ENCODE peak calls at places on chromosomes 11 and 22, in eight cellular contexts. B, I, S, O, C, Y, P and T are unnamed samples.

GRCh38 chr11:102117472-102118113 is 7.3 kb downstream of the YAP1 start:
- DNase-seq in C (no peak), O (peak), B (no peak), I (no peak), P (no peak), Y (no peak), S (no peak), T (no peak)

GRCh38 chr11:10634407-10634806 is 59.1 kb downstream of the IRAG1 start:
- DNase-seq in C (no peak), Y (no peak), P (no peak), I (no peak), O (no peak), B (no peak), S (no peak), T (no peak)

GRCh38 chr11:57324154-57324885 is 432 bp downstream of the TNKS1BP1 start:
- DNase-seq in Y (no peak), P (peak), O (peak), S (peak), C (peak), B (peak), I (peak), T (no peak)

GRCh38 chr11:63858628-63859550 is 20.0 kb downstream of the MARK2 start:
- DNase-seq in B (no peak), P (peak), I (no peak), S (no peak), C (peak), Y (peak), O (peak), T (no peak)

GRCh38 chr11:68106165-68106940 is 14.8 kb downstream of the CHKA start:
- DNase-seq in B (no peak), O (peak), I (no peak), C (no peak), Y (no peak), P (peak), S (no peak), T (no peak)

GRCh38 chr11:94185387-94186084 is 56.9 kb downstream of the PANX1 start:
- DNase-seq in Y (no peak), P (no peak), I (no peak), C (no peak), B (no peak), S (no peak), O (peak), T (peak)

GRCh38 chr11:122406466-122406865 is 249.1 kb upstream of the UBASH3B start:
- DNase-seq in Y (no peak), I (no peak), S (no peak), O (no peak), C (no peak), B (no peak), P (no peak), T (no peak)

GRCh38 chr11:21810650-21811049 is 382.2 kb upstream of the ANO5 start:
- DNase-seq in O (no peak), I (no peak), P (no peak), S (no peak), B (no peak), C (no peak), Y (no peak), T (no peak)

GRCh38 chr11:125170406-125171031 is 6.0 kb downstream of the PKNOX2 start:
- DNase-seq in P (peak), B (no peak), C (peak), S (no peak), I (peak), O (peak), Y (peak), T (peak)

GRCh38 chr22:45884201-45885067 is 92.5 kb downstream of the WNT7B start:
- DNase-seq in O (peak), Y (no peak), I (peak), P (peak), C (peak), S (no peak), B (peak), T (no peak)

GRCh38 chr22:43825651-43826050 is 13.5 kb upstream of the EFCAB6 start:
- DNase-seq in S (no peak), B (no peak), I (no peak), C (no peak), P (no peak), Y (no peak), O (no peak), T (no peak)

GRCh38 chr11:47503227-47503626 is 49.7 kb downstream of the CELF1 start:
- DNase-seq in S (no peak), I (no peak), O (no peak), B (no peak), P (no peak), Y (no peak), C (no peak), T (no peak)

GRCh38 chr11:6438979-6439571 is 1.7 kb downstream of the HPX start:
- DNase-seq in I (peak), C (no peak), B (no peak), S (no peak), P (no peak), O (peak), Y (no peak), T (peak)

GRCh38 chr11:82732734-82733443 is 775 bp downstream of the FAM181B start:
- DNase-seq in S (peak), C (peak), Y (no peak), B (peak), P (no peak), I (no peak), O (no peak), T (no peak)

DNA sequence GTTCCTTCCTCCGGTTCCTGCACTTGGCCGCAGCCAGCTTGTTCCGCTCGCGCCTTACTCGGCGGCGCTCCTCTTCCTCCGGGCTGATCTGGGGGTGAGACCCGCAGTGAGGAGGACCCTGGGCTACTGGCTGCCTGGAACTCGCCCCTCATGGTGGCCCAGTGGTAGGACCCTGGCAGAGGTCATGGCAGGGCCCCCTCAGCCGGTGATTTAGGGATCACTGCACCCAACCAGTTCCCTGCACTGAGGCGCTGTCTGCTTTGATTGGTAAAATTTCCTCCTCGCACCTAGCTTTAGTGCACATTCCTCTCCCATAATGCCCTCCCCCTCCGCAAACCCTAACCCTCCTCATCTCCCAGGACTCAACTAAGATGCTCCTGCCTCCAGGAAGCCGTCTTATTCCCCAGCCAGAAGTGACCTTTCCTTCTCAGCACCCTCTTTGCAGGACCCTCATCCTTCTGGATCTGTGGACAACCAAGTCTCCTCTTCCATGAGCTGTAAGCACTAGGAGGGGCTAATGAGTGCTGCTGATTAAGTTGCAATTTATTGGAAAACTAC is 3.6 kb downstream of the CCDC85B start:
- DNase-seq in S (no peak), P (no peak), Y (no peak), O (no peak), I (peak), B (no peak), C (no peak), T (no peak)
- H3K4me3 ChIP-seq in S (peak), P (no peak), Y (peak), O (no peak), I (peak), B (peak), C (no peak), T (no peak)

DNA sequence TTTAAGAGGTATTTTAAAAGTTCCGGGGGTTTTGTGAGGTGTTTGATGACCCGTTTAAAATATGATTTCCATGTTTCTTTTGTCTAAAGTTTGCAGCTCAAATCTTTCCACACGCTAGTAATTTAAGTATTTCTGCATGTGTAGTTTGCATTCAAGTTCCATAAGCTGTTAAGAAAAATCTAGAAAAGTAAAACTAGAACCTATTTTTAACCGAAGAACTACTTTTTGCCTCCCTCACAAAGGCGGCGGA is 193 bp upstream of the MALAT1 start:
- DNase-seq in C (no peak), O (no peak), P (no peak), Y (no peak), I (no peak), B (no peak), S (no peak), T (no peak)
- H3K4me3 ChIP-seq in C (peak), O (peak), P (peak), Y (peak), I (peak), B (peak), S (peak), T (peak)

GRCh38 chr22:23073506-23074229 is 3.3 kb downstream of the GNAZ start:
- DNase-seq in B (peak), O (no peak), C (no peak), Y (no peak), P (peak), I (no peak), S (no peak), T (no peak)
- H3K4me3 ChIP-seq in B (no peak), O (no peak), C (no peak), Y (no peak), P (no peak), I (no peak), S (no peak), T (no peak)

DNA sequence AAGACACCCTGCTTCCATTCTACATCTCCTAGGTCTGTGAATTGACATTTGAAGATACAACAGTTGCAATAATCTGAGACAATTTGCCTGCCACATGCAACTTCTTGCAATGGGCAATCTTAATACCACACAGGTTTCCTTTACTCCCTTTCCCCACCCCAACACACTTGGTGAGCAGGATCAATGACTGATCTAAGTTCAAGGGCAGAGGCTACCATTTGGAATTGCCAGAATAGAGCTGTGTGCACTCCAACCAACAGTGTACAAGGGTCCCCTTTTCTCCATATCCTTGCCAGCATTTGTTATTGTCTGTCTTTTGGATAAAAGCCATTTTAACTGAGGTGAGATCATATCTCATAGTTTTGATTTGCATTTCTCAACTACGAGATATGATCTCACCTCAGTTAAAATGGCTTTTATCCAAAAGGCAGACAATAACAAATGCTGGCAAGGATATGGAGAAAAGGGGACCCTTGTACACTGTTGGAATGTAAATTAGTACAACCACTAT is 2.9 kb upstream of the NNMT start:
- DNase-seq in P (no peak), B (no peak), Y (no peak), I (no peak), C (no peak), O (peak), S (no peak), T (no peak)
- H3K4me3 ChIP-seq in P (no peak), B (no peak), Y (no peak), I (no peak), C (no peak), O (no peak), S (no peak), T (no peak)

GRCh38 chr11:43681543-43681942 is 1.0 kb downstream of the HSD17B12 start:
- DNase-seq in Y (no peak), P (no peak), I (no peak), C (no peak), S (no peak), O (peak), B (no peak), T (no peak)
- H3K4me3 ChIP-seq in Y (peak), P (peak), I (peak), C (peak), S (peak), O (peak), B (peak), T (peak)

GRCh38 chr22:25645266-25645665 is 80.8 kb downstream of the GRK3 start:
- DNase-seq in P (no peak), S (no peak), Y (no peak), B (no peak), I (no peak), C (peak), O (peak), T (peak)
- H3K4me3 ChIP-seq in P (no peak), S (no peak), Y (no peak), B (no peak), I (no peak), C (no peak), O (no peak), T (no peak)

GRCh38 chr11:12430912-12431311 is 53.5 kb downstream of the PARVA start:
- DNase-seq in Y (peak), P (peak), S (no peak), I (peak), C (peak), O (peak), B (no peak), T (peak)

GRCh38 chr11:12429155-12429554 is 51.8 kb downstream of the PARVA start:
- DNase-seq in P (no peak), I (no peak), S (no peak), B (no peak), O (no peak), C (no peak), Y (no peak), T (no peak)

GRCh38 chr11:12432507-12432906 is 55.1 kb downstream of the PARVA start:
- DNase-seq in C (no peak), P (no peak), I (no peak), S (no peak), Y (no peak), O (no peak), B (no peak), T (no peak)

GRCh38 chr11:12433571-12434061 is 56.2 kb downstream of the PARVA start:
- DNase-seq in P (peak), Y (no peak), C (no peak), S (no peak), O (peak), I (no peak), B (no peak), T (peak)

GRCh38 chr11:12430351-12430750 is 53.0 kb downstream of the PARVA start:
- DNase-seq in I (no peak), C (no peak), S (no peak), O (peak), P (no peak), B (no peak), Y (no peak), T (no peak)
- H3K4me3 ChIP-seq in I (no peak), C (no peak), S (no peak), O (no peak), P (no peak), B (no peak), Y (no peak), T (no peak)

DNA sequence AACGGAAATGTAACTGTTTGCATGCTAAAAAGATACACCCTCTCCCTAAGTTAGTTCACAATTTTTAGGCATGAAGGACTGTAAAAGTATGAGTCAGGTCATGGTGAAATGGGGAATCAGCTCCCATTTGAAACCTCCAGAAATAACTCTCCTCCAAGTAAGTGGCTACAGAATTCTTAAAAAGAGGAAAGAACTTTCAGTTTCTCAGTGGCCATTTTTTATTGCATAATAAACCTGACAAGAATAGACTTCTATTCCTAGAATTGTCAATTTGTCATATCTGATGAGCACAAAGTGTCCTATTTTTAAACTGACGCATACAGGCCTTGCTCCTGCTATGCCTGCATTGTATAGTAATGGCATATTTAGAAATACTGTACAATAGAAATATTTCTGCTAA is 612.2 kb downstream of the CNTN5 start:
- DNase-seq in B (no peak), P (no peak), Y (no peak), S (no peak), I (no peak), C (no peak), O (no peak), T (no peak)
- H3K4me3 ChIP-seq in B (no peak), P (no peak), Y (no peak), S (no peak), I (no peak), C (no peak), O (no peak), T (no peak)